ENCODE peak calls at places on chromosomes 16 and 17, in five cellular contexts. C is activated B cell treated with CpG ODN at 0.5 μM for 24 hours, H is heart right ventricle, V is neural progenitor cell, G is breast epithelium. X is an unnamed sample.

GRCh38 chr16:14405611-14406537 is 224.2 kb downstream of the PARN start:
- DNase-seq in C (peak), H (no peak), V (peak), G (no peak), X (no peak)

GRCh38 chr17:42039794-42040763 is 10.3 kb downstream of the C17orf113 start:
- DNase-seq in C (no peak), H (no peak), V (no peak), G (no peak), X (no peak)

GRCh38 chr16:73214825-73215481 is 167.0 kb upstream of the ZFHX3 start:
- DNase-seq in C (no peak), H (no peak), V (no peak), G (no peak), X (no peak)

GRCh38 chr17:9928601-9929341 is 23.7 kb upstream of the RCVRN start:
- DNase-seq in C (no peak), H (no peak), V (peak), G (no peak), X (no peak)

GRCh38 chr16:13436641-13437423 is 483.1 kb upstream of the ERCC4 start:
- DNase-seq in C (no peak), H (no peak), V (no peak), G (no peak), X (no peak)

GRCh38 chr17:80356231-80356856 is 58.6 kb upstream of the ENDOV start:
- DNase-seq in C (no peak), H (no peak), V (peak), G (no peak), X (no peak)

GRCh38 chr17:81403040-81403467 is 7.8 kb downstream of the BAHCC1 start:
- DNase-seq in C (no peak), H (no peak), V (peak), G (no peak), X (no peak)

GRCh38 chr17:77304746-77305473 is 164.1 kb downstream of the SEC14L1 start:
- DNase-seq in C (no peak), H (no peak), V (no peak), G (no peak), X (no peak)

GRCh38 chr17:59093702-59094231 is 12.9 kb downstream of the TRIM37 start:
- DNase-seq in C (no peak), H (peak), V (no peak), G (no peak), X (no peak)

GRCh38 chr17:77216435-77216980 is 75.7 kb downstream of the SEC14L1 start:
- DNase-seq in C (no peak), H (no peak), V (no peak), G (no peak), X (no peak)

GRCh38 chr17:66684716-66685115 is 150.2 kb upstream of the CACNG5 start:
- DNase-seq in C (no peak), H (no peak), V (no peak), G (no peak), X (no peak)

GRCh38 chr16:13093676-13094075 is 192.3 kb downstream of the SHISA9 start:
- DNase-seq in C (no peak), H (no peak), V (no peak), G (no peak), X (no peak)

GRCh38 chr17:28528329-28529011 is 22.3 kb downstream of the FOXN1 start:
- DNase-seq in C (no peak), H (no peak), V (peak), G (no peak), X (no peak)

GRCh38 chr17:64240741-64241347 is 22.2 kb downstream of the TEX2 start:
- DNase-seq in C (no peak), H (peak), V (peak), G (no peak), X (no peak)

GRCh38 chr16:74573622-74574021 is 33.3 kb downstream of the GLG1 start:
- DNase-seq in C (no peak), H (no peak), V (no peak), G (no peak), X (no peak)

GRCh38 chr16:89314357-89314756 is 96.9 kb downstream of the ZNF778 start:
- DNase-seq in C (no peak), H (no peak), V (no peak), G (no peak), X (no peak)

GRCh38 chr16:11273721-11274324 is 394 bp upstream of the PRM3 start:
- DNase-seq in C (no peak), H (no peak), V (no peak), G (no peak), X (no peak)

GRCh38 chr16:87471278-87472141 is 21.3 kb downstream of the ZCCHC14 start:
- DNase-seq in C (no peak), H (no peak), V (peak), G (no peak), X (no peak)

GRCh38 chr17:28712037-28712704 is 483 bp upstream of the PROCA1 start:
- DNase-seq in C (peak), H (peak), V (peak), G (no peak), X (peak)

GRCh38 chr17:34721326-34721725 is 141.9 kb downstream of the TMEM132E start:
- DNase-seq in C (no peak), H (no peak), V (no peak), G (no peak), X (no peak)

GRCh38 chr17:44007346-44008204 is 3.2 kb downstream of the NAGS start:
- DNase-seq in C (no peak), H (no peak), V (no peak), G (no peak), X (peak)

GRCh38 chr17:27473748-27474609 is 17.7 kb downstream of the KSR1 start:
- DNase-seq in C (no peak), H (peak), V (no peak), G (no peak), X (peak)

GRCh38 chr17:81150379-81151038 is 14.8 kb upstream of the PVALEF start:
- DNase-seq in C (no peak), H (no peak), V (no peak), G (no peak), X (peak)

GRCh38 chr16:19135896-19136438 is 22.2 kb downstream of the ITPRIPL2 start:
- DNase-seq in C (no peak), H (peak), V (no peak), G (no peak), X (no peak)

GRCh38 chr17:11412653-11413052 is 171.6 kb downstream of the SHISA6 start:
- DNase-seq in C (no peak), H (no peak), V (no peak), G (no peak), X (no peak)

GRCh38 chr17:83075270-83075880 is 4.0 kb upstream of the METRNL start:
- DNase-seq in C (no peak), H (no peak), V (no peak), G (no peak), X (no peak)

DNA sequence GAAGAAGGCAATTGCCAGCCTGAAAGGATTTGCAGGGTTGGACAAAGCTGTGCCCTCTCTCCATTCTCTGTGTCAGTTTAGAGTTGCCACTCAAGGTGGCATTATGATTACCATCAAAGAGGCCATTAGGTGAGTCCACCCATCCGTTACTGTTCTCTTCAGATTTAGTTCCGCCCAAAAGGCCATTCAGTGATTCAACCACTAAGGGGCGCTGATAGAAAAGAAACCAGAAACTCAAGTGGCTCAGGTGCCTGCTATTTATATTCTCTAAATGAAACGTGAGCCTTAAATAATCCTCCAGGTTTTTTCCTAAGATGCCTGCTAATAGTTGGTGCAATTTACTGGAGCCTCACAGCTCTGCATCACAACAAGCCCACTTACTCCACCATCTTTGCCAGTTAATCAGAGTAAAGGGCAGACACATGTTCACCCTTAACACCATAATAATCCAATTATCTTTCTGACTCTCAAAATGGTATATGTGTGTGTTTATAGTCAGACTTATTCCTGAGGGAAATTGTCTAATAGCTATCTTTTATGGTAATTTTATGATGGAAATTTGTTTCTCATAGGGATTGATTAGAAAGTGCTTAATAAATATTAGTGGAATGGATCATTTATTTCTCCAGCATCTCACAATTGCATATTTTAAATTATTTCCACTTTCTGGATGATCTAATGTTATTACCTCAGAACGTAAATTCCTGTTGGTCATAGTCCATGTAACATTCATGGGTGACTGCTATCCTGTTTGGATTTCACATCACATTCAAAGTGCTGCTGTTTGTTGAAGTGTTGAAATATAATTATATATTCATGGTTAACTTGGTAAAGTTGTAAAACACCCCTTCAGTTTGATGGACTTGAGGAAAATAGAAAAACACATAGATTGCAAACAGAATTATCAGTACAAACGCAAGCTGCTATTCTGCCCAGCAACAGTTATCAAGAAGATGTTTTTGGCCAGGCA is 59.3 kb downstream of the TANGO6 start:
- DNase-seq in C (no peak), H (peak), V (peak), G (no peak), X (no peak)
- TF ChIP-seq CTCF in C (no peak), H (peak), V (peak), G (peak), X (peak)

DNA sequence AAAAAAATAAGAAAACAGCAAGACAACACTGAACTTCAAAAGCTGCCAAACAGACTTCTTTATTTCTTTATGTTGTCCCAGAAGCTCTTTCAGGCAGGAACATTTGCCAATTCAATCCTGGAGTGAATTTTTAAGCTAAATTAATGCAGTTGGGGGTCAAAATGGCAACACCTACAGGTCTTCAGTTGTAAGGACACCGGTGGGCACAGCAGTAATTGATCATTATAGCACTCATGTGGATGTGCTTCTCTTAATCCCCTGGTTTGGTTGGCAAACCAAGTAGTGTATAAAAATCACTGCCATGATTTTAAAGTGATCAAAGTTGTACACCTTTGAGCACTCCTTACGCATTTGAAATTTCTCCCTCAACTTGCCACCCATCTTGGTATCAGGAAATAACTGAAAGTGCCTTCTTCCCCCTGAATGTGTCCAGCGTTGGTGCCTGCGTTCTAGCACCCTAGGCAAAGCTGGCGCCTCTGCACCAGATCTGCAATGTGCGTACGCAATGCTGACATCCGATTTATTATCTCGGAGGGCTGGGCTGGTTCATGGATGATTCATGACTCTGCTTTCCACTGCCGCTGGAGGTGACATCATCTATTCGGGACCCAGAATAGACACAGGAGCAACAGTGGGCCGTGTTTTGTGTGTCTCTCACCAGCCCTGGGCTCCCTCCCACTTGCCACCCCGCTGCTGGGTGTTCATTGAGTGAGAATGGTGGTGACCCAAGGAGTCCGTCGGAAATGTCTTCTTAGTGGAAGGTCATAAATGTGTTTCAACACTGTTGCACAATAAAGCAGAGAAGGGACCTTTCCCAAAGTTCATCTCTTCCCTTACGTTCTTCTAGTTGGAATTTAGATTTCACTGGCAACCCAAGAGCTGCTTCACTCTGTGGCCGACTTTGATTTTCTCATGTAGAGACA is 203.4 kb downstream of the CCDC182 start:
- DNase-seq in C (no peak), H (peak), V (no peak), G (no peak), X (no peak)
- TF ChIP-seq CTCF in C (no peak), H (no peak), V (no peak), G (no peak), X (no peak)

GRCh38 chr16:80323808-80324195 is 217.0 kb upstream of the DYNLRB2 start:
- DNase-seq in C (no peak), H (no peak), V (no peak), G (no peak), X (no peak)

GRCh38 chr16:80318107-80318506 is 222.7 kb upstream of the DYNLRB2 start:
- DNase-seq in C (no peak), H (no peak), V (no peak), G (no peak), X (no peak)

GRCh38 chr16:80323187-80323807 is 217.5 kb upstream of the DYNLRB2 start:
- DNase-seq in C (no peak), H (no peak), V (peak), G (no peak), X (no peak)

GRCh38 chr16:80317132-80318098 is 223.4 kb upstream of the DYNLRB2 start:
- DNase-seq in C (no peak), H (no peak), V (peak), G (no peak), X (no peak)

GRCh38 chr16:80319181-80319580 is 221.6 kb upstream of the DYNLRB2 start:
- DNase-seq in C (no peak), H (no peak), V (no peak), G (no peak), X (no peak)
- TF ChIP-seq CTCF in C (no peak), H (no peak), V (no peak), G (no peak), X (no peak)

GRCh38 chr16:59192551-59193199 is 458.6 kb upstream of the GOT2 start:
- DNase-seq in C (no peak), H (peak), V (peak), G (no peak), X (no peak)
- TF ChIP-seq CTCF in C (no peak), H (no peak), V (peak), G (no peak), X (peak)

GRCh38 chr16:26133401-26133800 is 441.6 kb downstream of the HS3ST4 start:
- DNase-seq in C (no peak), H (no peak), V (no peak), G (no peak), X (no peak)
- TF ChIP-seq CTCF in C (no peak), H (no peak), V (no peak), G (no peak), X (no peak)

DNA sequence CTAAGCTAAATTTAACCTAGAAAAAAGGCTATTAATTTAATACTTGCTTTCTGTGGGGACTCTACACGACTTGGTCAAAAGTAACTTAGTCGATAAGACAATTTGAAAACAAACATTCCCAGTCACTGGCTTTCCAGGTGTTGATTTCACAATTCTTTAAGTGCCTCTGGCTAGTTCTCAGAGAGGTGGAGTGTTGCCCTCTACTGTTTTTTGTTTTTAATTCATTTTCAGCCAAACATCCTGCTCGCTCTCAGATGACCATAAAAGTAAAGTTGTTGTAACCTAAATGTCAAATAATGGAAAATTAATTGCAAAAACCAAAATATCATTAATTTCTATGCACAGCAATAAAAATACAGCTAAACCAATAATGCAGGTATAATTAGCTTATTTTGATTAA is 107.1 kb downstream of the MYO1D start:
- DNase-seq in C (no peak), H (no peak), V (peak), G (no peak), X (no peak)
- TF ChIP-seq CTCF in C (no peak), H (no peak), V (peak), G (peak), X (no peak)

X was measured in CD14-positive monocyte.